ENCODE peak calls at places on chromosomes 7 and 10, in seven cellular contexts. C is CD8-positive, alpha-beta memory T cell; I is fibroblast of pulmonary artery; F is IMR-90; L is heart left ventricle; Q is uterus; W is fibroblast of lung. T is an unnamed sample.

GRCh38 chr10:14102056-14102455 is 228.7 kb downstream of the FRMD4A start:
- DNase-seq in C (no peak), I (no peak), F (peak; percentile 51), L (no peak), Q (no peak), W (peak; percentile 61), T (no peak)

GRCh38 chr10:78764846-78765430 is 303.8 kb upstream of the ZMIZ1 start:
- DNase-seq in C (no peak), I (no peak), F (no peak), L (no peak), Q (peak; percentile 13), W (no peak), T (no peak)

GRCh38 chr7:73734619-73735525 is 3.7 kb downstream of the ABHD11 start:
- DNase-seq in C (peak; percentile 78), I (peak; percentile 85), F (peak; percentile 72), L (peak; percentile 81), Q (peak; percentile 42), W (peak; percentile 67), T (peak; percentile 43)

GRCh38 chr7:104664648-104665047 is 336.2 kb downstream of the LHFPL3 start:
- DNase-seq in C (no peak), I (no peak), F (no peak), L (no peak), Q (no peak), W (no peak), T (no peak)

GRCh38 chr10:114576716-114577115 is 81.4 kb downstream of the ABLIM1 start:
- DNase-seq in C (no peak), I (no peak), F (no peak), L (no peak), Q (no peak), W (no peak), T (no peak)

GRCh38 chr10:68560201-68560915 is at the start of gene TET1:
- DNase-seq in C (peak; percentile 19), I (peak; percentile 61), F (peak; percentile 59), L (peak; percentile 59), Q (peak; percentile 69), W (peak; percentile 54), T (peak; percentile 50)

GRCh38 chr7:30837581-30837980 is 66.4 kb downstream of the MINDY4 start:
- DNase-seq in C (no peak), I (no peak), F (no peak), L (no peak), Q (no peak), W (no peak), T (no peak)

GRCh38 chr10:21169271-21169670 is 272.2 kb upstream of the NEBL start:
- DNase-seq in C (no peak), I (no peak), F (no peak), L (no peak), Q (no peak), W (no peak), T (no peak)

GRCh38 chr7:51344406-51344805 is 27.8 kb upstream of the COBL start:
- DNase-seq in C (no peak), I (no peak), F (no peak), L (no peak), Q (no peak), W (peak; percentile 3), T (no peak)

GRCh38 chr7:140326116-140326928 is 72.0 kb downstream of the SLC37A3 start:
- DNase-seq in C (peak; percentile 44), I (peak; percentile 75), F (peak; percentile 73), L (peak; percentile 69), Q (peak; percentile 66), W (peak; percentile 53), T (peak; percentile 47)

GRCh38 chr7:6181136-6181535 is 91.3 kb downstream of the CYTH3 start:
- DNase-seq in C (no peak), I (no peak), F (no peak), L (no peak), Q (no peak), W (no peak), T (no peak)

GRCh38 chr7:55887786-55888185 is 530 bp downstream of the ZNF713 start:
- DNase-seq in C (peak; percentile 7), I (peak; percentile 10), F (no peak), L (no peak), Q (no peak), W (peak; percentile 3), T (no peak)

GRCh38 chr10:127041561-127041960 is 136.3 kb downstream of the DOCK1 start:
- DNase-seq in C (no peak), I (peak; percentile 86), F (peak; percentile 95), L (no peak), Q (no peak), W (peak; percentile 89), T (no peak)

GRCh38 chr10:119502214-119502613 is 40.3 kb downstream of the RGS10 start:
- DNase-seq in C (peak; percentile 96), I (no peak), F (no peak), L (no peak), Q (no peak), W (no peak), T (no peak)

GRCh38 chr7:30148951-30149459 is 14.2 kb downstream of the MTURN start:
- DNase-seq in C (peak; percentile 67), I (no peak), F (no peak), L (no peak), Q (no peak), W (no peak), T (no peak)

GRCh38 chr7:143408686-143409551 is at the start of gene EPHA1:
- DNase-seq in C (peak; percentile 58), I (no peak), F (no peak), L (no peak), Q (no peak), W (no peak), T (no peak)

GRCh38 chr7:135210818-135211178 is 528 bp downstream of the WDR91 start:
- DNase-seq in C (no peak), I (peak; percentile 26), F (peak; percentile 26), L (no peak), Q (no peak), W (peak; percentile 30), T (no peak)

GRCh38 chr10:3924344-3924743 is 139.3 kb upstream of the KLF6 start:
- DNase-seq in C (no peak), I (peak; percentile 94), F (peak; percentile 97), L (no peak), Q (no peak), W (peak; percentile 93), T (no peak)

GRCh38 chr10:114084225-114084624 is 40.6 kb downstream of the ADRB1 start:
- DNase-seq in C (no peak), I (no peak), F (no peak), L (no peak), Q (no peak), W (no peak), T (no peak)

GRCh38 chr10:129105266-129105665 is 361.8 kb upstream of the MGMT start:
- DNase-seq in C (no peak), I (peak; percentile 85), F (peak; percentile 66), L (no peak), Q (no peak), W (peak; percentile 10), T (no peak)

GRCh38 chr10:60096761-60097513 is 190.6 kb upstream of the CCDC6 start:
- DNase-seq in C (no peak), I (no peak), F (no peak), L (no peak), Q (no peak), W (peak; percentile 39), T (no peak)

GRCh38 chr10:60098676-60099601 is 192.6 kb upstream of the CCDC6 start:
- DNase-seq in C (no peak), I (no peak), F (no peak), L (no peak), Q (no peak), W (no peak), T (no peak)

GRCh38 chr10:60099998-60100747 is 193.8 kb upstream of the CCDC6 start:
- DNase-seq in C (peak; percentile 7), I (peak; percentile 77), F (peak; percentile 63), L (no peak), Q (no peak), W (peak; percentile 49), T (no peak)

GRCh38 chr10:60105195-60105812 is 198.9 kb upstream of the CCDC6 start:
- DNase-seq in C (no peak), I (no peak), F (no peak), L (no peak), Q (no peak), W (peak; percentile 21), T (no peak)

DNA sequence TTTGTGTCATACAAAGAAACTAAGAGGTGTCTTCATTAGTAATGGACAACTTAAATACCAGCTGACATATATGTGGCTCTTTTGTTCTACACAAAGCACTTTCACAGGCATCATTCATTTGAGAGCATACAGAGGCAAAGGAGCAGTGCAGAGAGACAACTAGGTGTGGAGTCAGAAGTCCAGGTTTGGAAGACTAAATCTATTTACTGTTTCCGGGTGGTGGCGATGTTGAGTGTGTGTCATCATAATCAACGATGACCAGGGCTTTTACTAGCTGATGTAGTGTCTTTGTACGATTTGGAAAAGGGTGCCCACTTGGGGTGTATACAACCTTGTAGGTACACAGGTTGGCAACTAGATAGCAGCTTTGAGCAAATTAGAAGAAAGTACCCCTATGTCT is 195.5 kb upstream of the CCDC6 start:
- DNase-seq in C (no peak), I (no peak), F (no peak), L (no peak), Q (no peak), W (no peak), T (no peak)
- H3K4me3 ChIP-seq in C (no peak overlapping the region), I (no peak overlapping the region), F (no peak overlapping the region), L (no peak overlapping the region), Q (no peak overlapping the region), W (no peak overlapping the region), T (no peak overlapping the region)

GRCh38 chr10:10552948-10553347 is 464.7 kb upstream of the CELF2 start:
- DNase-seq in C (no peak), I (no peak), F (no peak), L (no peak), Q (no peak), W (no peak), T (no peak)
- H3K4me3 ChIP-seq in C (no peak overlapping the region), I (no peak overlapping the region), F (no peak overlapping the region), L (no peak overlapping the region), Q (no peak overlapping the region), W (no peak overlapping the region), T (no peak overlapping the region)

GRCh38 chr10:93874309-93875031 is 19.3 kb upstream of the SLC35G1 start:
- DNase-seq in C (no peak), I (no peak), F (no peak), L (no peak), Q (no peak), W (no peak), T (no peak)
- H3K4me3 ChIP-seq in C (no peak overlapping the region), I (no peak overlapping the region), F (no peak overlapping the region), L (no peak overlapping the region), Q (no peak overlapping the region), W (no peak overlapping the region), T (no peak overlapping the region)

GRCh38 chr7:148924011-148924410 is 39.9 kb upstream of the EZH2 start:
- DNase-seq in C (no peak), I (no peak), F (no peak), L (no peak), Q (no peak), W (no peak), T (no peak)
- H3K4me3 ChIP-seq in C (no peak overlapping the region), I (no peak overlapping the region), F (no peak overlapping the region), L (no peak overlapping the region), Q (no peak overlapping the region), W (no peak overlapping the region), T (no peak overlapping the region)

T was measured in left ventricle myocardium inferior.